ENCODE peak calls at places on chromosomes 11 and 22, in five cellular contexts. One of them, this sample, is unnamed.

GRCh38 chr11:65854871-65855837 is 2.8 kb downstream of the CFL1 start:
- DNase-seq in CD4-positive, alpha-beta T cell: no peak
- DNase-seq in IMR-90: no peak
- DNase-seq in A673: peak; percentile 4
- DNase-seq in left lung: no peak
- DNase-seq in this sample: no peak

GRCh38 chr11:64165842-64166635 is at the start of gene MACROD1:
- DNase-seq in IMR-90: peak; percentile 75
- DNase-seq in CD4-positive, alpha-beta T cell: peak; percentile 70
- DNase-seq in left lung: peak; percentile 90
- DNase-seq in A673: peak; percentile 97
- DNase-seq in this sample: no peak

GRCh38 chr11:116190206-116190605 is 582.6 kb downstream of the BUD13 start:
- DNase-seq in CD4-positive, alpha-beta T cell: no peak
- DNase-seq in IMR-90: no peak
- DNase-seq in left lung: no peak
- DNase-seq in A673: no peak
- DNase-seq in this sample: no peak

GRCh38 chr11:66904561-66904960 is 47.7 kb downstream of the LRFN4 start:
- DNase-seq in IMR-90: no peak
- DNase-seq in A673: no peak
- DNase-seq in left lung: no peak
- DNase-seq in CD4-positive, alpha-beta T cell: no peak
- DNase-seq in this sample: no peak

GRCh38 chr22:19767427-19768380 is 7.1 kb downstream of the TBX1 start:
- DNase-seq in IMR-90: no peak
- DNase-seq in A673: no peak
- DNase-seq in CD4-positive, alpha-beta T cell: no peak
- DNase-seq in left lung: peak; percentile 65
- DNase-seq in this sample: no peak

GRCh38 chr11:1883342-1884122 is 8.2 kb downstream of the PRR33 start:
- DNase-seq in A673: no peak
- DNase-seq in CD4-positive, alpha-beta T cell: no peak
- DNase-seq in left lung: no peak
- DNase-seq in IMR-90: no peak
- DNase-seq in this sample: no peak

GRCh38 chr11:101397941-101398340 is 185.9 kb downstream of the TRPC6 start:
- DNase-seq in CD4-positive, alpha-beta T cell: no peak
- DNase-seq in left lung: no peak
- DNase-seq in A673: no peak
- DNase-seq in IMR-90: no peak
- DNase-seq in this sample: no peak

GRCh38 chr11:128509990-128510389 is 77.4 kb downstream of the ETS1 start:
- DNase-seq in A673: no peak
- DNase-seq in IMR-90: peak; percentile 79
- DNase-seq in left lung: no peak
- DNase-seq in CD4-positive, alpha-beta T cell: no peak
- DNase-seq in this sample: no peak

GRCh38 chr11:101582242-101583052 is 1.4 kb downstream of the TRPC6 start:
- DNase-seq in CD4-positive, alpha-beta T cell: no peak
- DNase-seq in left lung: peak; percentile 26
- DNase-seq in A673: no peak
- DNase-seq in IMR-90: peak; percentile 31
- DNase-seq in this sample: no peak

GRCh38 chr11:110200241-110200640 is 96.2 kb downstream of the RDX start:
- DNase-seq in CD4-positive, alpha-beta T cell: no peak
- DNase-seq in IMR-90: peak; percentile 71
- DNase-seq in A673: no peak
- DNase-seq in left lung: no peak
- DNase-seq in this sample: no peak

GRCh38 chr11:95570845-95571244 is 218.7 kb downstream of the FAM76B start:
- DNase-seq in CD4-positive, alpha-beta T cell: no peak
- DNase-seq in IMR-90: no peak
- DNase-seq in A673: no peak
- DNase-seq in left lung: no peak
- DNase-seq in this sample: no peak

GRCh38 chr11:76236092-76237026 is 30.1 kb upstream of the WNT11 start:
- DNase-seq in CD4-positive, alpha-beta T cell: peak; percentile 21
- DNase-seq in left lung: peak; percentile 59
- DNase-seq in A673: peak; percentile 85
- DNase-seq in IMR-90: peak; percentile 33
- DNase-seq in this sample: no peak

GRCh38 chr11:43835104-43835503 is 45.5 kb upstream of the ALKBH3 start:
- DNase-seq in IMR-90: no peak
- DNase-seq in CD4-positive, alpha-beta T cell: no peak
- DNase-seq in A673: peak; percentile 41
- DNase-seq in left lung: no peak
- DNase-seq in this sample: no peak

GRCh38 chr11:119752324-119752723 is 23.3 kb upstream of the NECTIN1 start:
- DNase-seq in IMR-90: no peak
- DNase-seq in A673: no peak
- DNase-seq in CD4-positive, alpha-beta T cell: no peak
- DNase-seq in left lung: no peak
- DNase-seq in this sample: no peak

GRCh38 chr11:76628408-76628947 is 42.1 kb downstream of the LRRC32 start:
- DNase-seq in CD4-positive, alpha-beta T cell: no peak
- DNase-seq in IMR-90: no peak
- DNase-seq in A673: no peak
- DNase-seq in left lung: no peak
- DNase-seq in this sample: no peak

GRCh38 chr11:93344855-93345333 is 14.4 kb downstream of the DEUP1 start:
- DNase-seq in left lung: no peak
- DNase-seq in A673: no peak
- DNase-seq in CD4-positive, alpha-beta T cell: no peak
- DNase-seq in IMR-90: no peak
- DNase-seq in this sample: no peak

GRCh38 chr11:66951927-66952337 is 6.3 kb downstream of the PC start:
- DNase-seq in A673: peak; percentile 71
- DNase-seq in CD4-positive, alpha-beta T cell: no peak
- DNase-seq in IMR-90: peak; percentile 60
- DNase-seq in left lung: no peak
- DNase-seq in this sample: no peak

GRCh38 chr11:74253361-74253760 is 58.1 kb downstream of the P4HA3 start:
- DNase-seq in CD4-positive, alpha-beta T cell: no peak
- DNase-seq in IMR-90: no peak
- DNase-seq in left lung: no peak
- DNase-seq in A673: no peak
- DNase-seq in this sample: no peak

GRCh38 chr22:42297778-42298177 is 27.3 kb upstream of the TCF20 start:
- DNase-seq in A673: no peak
- DNase-seq in left lung: no peak
- DNase-seq in IMR-90: no peak
- DNase-seq in CD4-positive, alpha-beta T cell: no peak
- DNase-seq in this sample: no peak

GRCh38 chr11:112637046-112637445 is 324.2 kb upstream of the NCAM1 start:
- DNase-seq in left lung: no peak
- DNase-seq in CD4-positive, alpha-beta T cell: no peak
- DNase-seq in A673: no peak
- DNase-seq in IMR-90: no peak
- DNase-seq in this sample: no peak

GRCh38 chr11:94546886-94547285 is 3.2 kb downstream of the FUT4 start:
- DNase-seq in left lung: no peak
- DNase-seq in IMR-90: no peak
- DNase-seq in CD4-positive, alpha-beta T cell: no peak
- DNase-seq in A673: peak; percentile 43
- DNase-seq in this sample: no peak

GRCh38 chr22:37337204-37337943 is 55.1 kb downstream of the CYTH4 start:
- DNase-seq in IMR-90: peak; percentile 55
- DNase-seq in CD4-positive, alpha-beta T cell: no peak
- DNase-seq in left lung: no peak
- DNase-seq in A673: no peak
- DNase-seq in this sample: no peak

GRCh38 chr11:4092031-4092430 is 2.6 kb upstream of the RRM1 start:
- DNase-seq in IMR-90: no peak
- DNase-seq in CD4-positive, alpha-beta T cell: no peak
- DNase-seq in left lung: no peak
- DNase-seq in A673: no peak
- DNase-seq in this sample: no peak

GRCh38 chr11:18145837-18146236 is 13.5 kb downstream of the MRGPRX3 start:
- DNase-seq in A673: no peak
- DNase-seq in IMR-90: no peak
- DNase-seq in left lung: no peak
- DNase-seq in CD4-positive, alpha-beta T cell: no peak
- DNase-seq in this sample: no peak

GRCh38 chr11:64292458-64293254 is 1.6 kb downstream of the KCNK4 start:
- DNase-seq in left lung: no peak
- DNase-seq in A673: no peak
- DNase-seq in IMR-90: no peak
- DNase-seq in CD4-positive, alpha-beta T cell: no peak
- DNase-seq in this sample: no peak

GRCh38 chr11:108985611-108986279 is 320.9 kb downstream of the DDX10 start:
- DNase-seq in A673: peak; percentile 64
- DNase-seq in left lung: no peak
- DNase-seq in CD4-positive, alpha-beta T cell: no peak
- DNase-seq in IMR-90: peak; percentile 82
- DNase-seq in this sample: no peak

GRCh38 chr11:88421530-88421929 is 84.0 kb upstream of the CTSC start:
- DNase-seq in left lung: peak; percentile 47
- DNase-seq in A673: peak; percentile 66
- DNase-seq in IMR-90: peak; percentile 48
- DNase-seq in CD4-positive, alpha-beta T cell: no peak
- DNase-seq in this sample: no peak

GRCh38 chr22:49976439-49977175 is 16.0 kb downstream of the PIM3 start:
- DNase-seq in CD4-positive, alpha-beta T cell: no peak
- DNase-seq in left lung: no peak
- DNase-seq in IMR-90: no peak
- DNase-seq in A673: peak; percentile 62
- DNase-seq in this sample: peak; percentile 46

GRCh38 chr22:20151276-20151588 is 377 bp upstream of the CCDC188 start:
- DNase-seq in left lung: no peak
- DNase-seq in IMR-90: no peak
- DNase-seq in A673: no peak
- DNase-seq in CD4-positive, alpha-beta T cell: no peak
- DNase-seq in this sample: no peak

GRCh38 chr11:17767301-17767885 is 32.8 kb downstream of the KCNC1 start:
- DNase-seq in A673: peak; percentile 53
- DNase-seq in left lung: no peak
- DNase-seq in IMR-90: no peak
- DNase-seq in CD4-positive, alpha-beta T cell: no peak
- DNase-seq in this sample: no peak

GRCh38 chr11:117424781-117425180 is 97.1 kb downstream of the CEP164 start:
- DNase-seq in CD4-positive, alpha-beta T cell: no peak
- DNase-seq in IMR-90: no peak
- DNase-seq in left lung: no peak
- DNase-seq in A673: peak; percentile 52
- DNase-seq in this sample: no peak

GRCh38 chr11:36890280-36890679 is 292.2 kb upstream of the RAG2 start:
- DNase-seq in A673: no peak
- DNase-seq in IMR-90: no peak
- DNase-seq in left lung: no peak
- DNase-seq in CD4-positive, alpha-beta T cell: no peak
- DNase-seq in this sample: no peak

GRCh38 chr11:64858467-64859401 is 14.3 kb upstream of the CDC42BPG start:
- DNase-seq in IMR-90: no peak
- DNase-seq in A673: no peak
- DNase-seq in CD4-positive, alpha-beta T cell: peak; percentile 63
- DNase-seq in left lung: no peak
- DNase-seq in this sample: peak; percentile 87

DNA sequence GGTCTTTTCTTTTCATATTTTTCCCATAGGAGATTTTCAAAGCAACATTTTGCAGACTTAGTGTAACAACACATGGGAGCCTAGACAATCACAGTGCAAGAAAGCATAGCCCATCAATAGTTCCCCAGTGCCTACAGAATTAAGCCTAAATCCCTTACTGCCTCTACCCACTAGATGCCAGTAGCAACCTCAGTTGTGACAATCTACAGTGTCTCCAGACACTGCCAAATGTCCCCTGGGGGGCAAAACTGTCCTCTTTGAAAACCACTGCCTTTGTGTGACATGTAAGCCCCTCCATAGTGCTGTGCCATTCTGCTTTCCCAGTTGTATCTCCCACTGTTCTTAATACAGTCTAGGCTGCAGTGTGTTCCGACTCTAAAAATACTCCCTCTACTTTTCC is 1329.0 kb downstream of the LRRC4C start:
- DNase-seq in A673: peak; percentile 94
- DNase-seq in CD4-positive, alpha-beta T cell: no peak
- DNase-seq in IMR-90: no peak
- DNase-seq in left lung: no peak
- DNase-seq in this sample: no peak
- TF ChIP-seq CTCF in A673: peak; percentile 94
- TF ChIP-seq CTCF in CD4-positive, alpha-beta T cell: no peak
- TF ChIP-seq CTCF in IMR-90: no peak
- TF ChIP-seq CTCF in left lung: no peak
- TF ChIP-seq CTCF in this sample: no peak

GRCh38 chr11:46278387-46279173 is 1.1 kb downstream of the CREB3L1 start:
- DNase-seq in A673: peak; percentile 72
- DNase-seq in IMR-90: peak; percentile 59
- DNase-seq in CD4-positive, alpha-beta T cell: peak; percentile 15
- DNase-seq in left lung: peak; percentile 67
- DNase-seq in this sample: no peak
- TF ChIP-seq CTCF in A673: peak; percentile 99
- TF ChIP-seq CTCF in IMR-90: peak; percentile 77
- TF ChIP-seq CTCF in CD4-positive, alpha-beta T cell: no peak
- TF ChIP-seq CTCF in left lung: peak; percentile 41
- TF ChIP-seq CTCF in this sample: peak; percentile 39

GRCh38 chr11:9076661-9077060 is 14.7 kb downstream of the SCUBE2 start:
- DNase-seq in CD4-positive, alpha-beta T cell: no peak
- DNase-seq in left lung: no peak
- DNase-seq in A673: no peak
- DNase-seq in IMR-90: no peak
- DNase-seq in this sample: no peak

GRCh38 chr11:9077164-9077563 is 14.2 kb downstream of the SCUBE2 start:
- DNase-seq in IMR-90: no peak
- DNase-seq in left lung: no peak
- DNase-seq in CD4-positive, alpha-beta T cell: no peak
- DNase-seq in A673: no peak
- DNase-seq in this sample: no peak

GRCh38 chr11:9081153-9081552 is 10.2 kb downstream of the SCUBE2 start:
- DNase-seq in IMR-90: no peak
- DNase-seq in left lung: no peak
- DNase-seq in CD4-positive, alpha-beta T cell: no peak
- DNase-seq in A673: no peak
- DNase-seq in this sample: no peak

GRCh38 chr11:9076046-9076445 is 15.4 kb downstream of the SCUBE2 start:
- DNase-seq in left lung: no peak
- DNase-seq in CD4-positive, alpha-beta T cell: no peak
- DNase-seq in IMR-90: no peak
- DNase-seq in A673: no peak
- DNase-seq in this sample: no peak

GRCh38 chr11:9078113-9079041 is 13.0 kb downstream of the SCUBE2 start:
- DNase-seq in IMR-90: peak; percentile 34
- DNase-seq in A673: no peak
- DNase-seq in CD4-positive, alpha-beta T cell: no peak
- DNase-seq in left lung: no peak
- DNase-seq in this sample: no peak
- TF ChIP-seq CTCF in IMR-90: no peak
- TF ChIP-seq CTCF in A673: no peak
- TF ChIP-seq CTCF in CD4-positive, alpha-beta T cell: no peak
- TF ChIP-seq CTCF in left lung: no peak
- TF ChIP-seq CTCF in this sample: no peak

DNA sequence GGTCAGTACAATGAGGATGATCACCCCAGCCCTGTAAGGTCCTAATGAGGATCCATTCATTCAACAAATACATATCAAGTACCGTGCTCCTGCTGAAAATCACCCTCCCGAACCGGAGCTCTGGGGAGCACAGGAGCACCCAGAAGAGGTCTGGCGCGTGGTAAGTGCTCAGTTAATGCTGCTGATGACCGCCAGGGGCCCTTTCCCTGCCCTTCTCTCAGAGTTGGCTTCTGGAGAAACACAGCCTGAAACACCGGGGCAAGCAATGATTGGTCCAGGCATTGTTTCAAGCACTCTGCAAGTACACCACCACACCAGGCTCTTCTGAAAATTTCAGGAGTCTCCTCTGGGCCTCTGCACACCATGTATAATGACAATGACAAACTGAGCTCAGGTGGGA is 3.8 kb upstream of the CCDC86 start:
- DNase-seq in CD4-positive, alpha-beta T cell: no peak
- DNase-seq in A673: no peak
- DNase-seq in left lung: no peak
- DNase-seq in IMR-90: peak; percentile 28
- DNase-seq in this sample: no peak
- TF ChIP-seq CTCF in CD4-positive, alpha-beta T cell: no peak
- TF ChIP-seq CTCF in A673: no peak
- TF ChIP-seq CTCF in left lung: no peak
- TF ChIP-seq CTCF in IMR-90: peak; percentile 34
- TF ChIP-seq CTCF in this sample: no peak